ENCODE peak calls at places on chromosome 21, in six cellular contexts. One of them, this sample, is unnamed.

GRCh38 chr21:17495680-17496079 is 17.2 kb upstream of the CXADR start:
- DNase-seq in SK-N-SH: no peak
- DNase-seq in GM23248: no peak
- DNase-seq in PC-3: no peak
- DNase-seq in hepatocyte: no peak
- DNase-seq in GM23338: no peak
- DNase-seq in this sample: peak; percentile 47

GRCh38 chr21:19864456-19864855 is 1133.8 kb upstream of the NCAM2 start:
- DNase-seq in SK-N-SH: no peak
- DNase-seq in GM23248: no peak
- DNase-seq in PC-3: no peak
- DNase-seq in hepatocyte: no peak
- DNase-seq in GM23338: no peak
- DNase-seq in this sample: no peak

GRCh38 chr21:15517394-15517793 is 212.4 kb upstream of the USP25 start:
- DNase-seq in SK-N-SH: no peak
- DNase-seq in GM23248: no peak
- DNase-seq in PC-3: no peak
- DNase-seq in hepatocyte: no peak
- DNase-seq in GM23338: no peak
- DNase-seq in this sample: no peak

GRCh38 chr21:35401476-35401875 is 352.4 kb upstream of the RUNX1 start:
- DNase-seq in SK-N-SH: no peak
- DNase-seq in GM23248: peak; percentile 34
- DNase-seq in PC-3: peak; percentile 33
- DNase-seq in hepatocyte: no peak
- DNase-seq in GM23338: no peak
- DNase-seq in this sample: no peak

GRCh38 chr21:16709866-16710550 is 802.8 kb upstream of the CXADR start:
- DNase-seq in SK-N-SH: no peak
- DNase-seq in GM23248: peak; percentile 86
- DNase-seq in PC-3: no peak
- DNase-seq in hepatocyte: no peak
- DNase-seq in GM23338: peak; percentile 30
- DNase-seq in this sample: peak; percentile 15

GRCh38 chr21:30436986-30437385 is 3.1 kb upstream of the KRTAP15-1 start:
- DNase-seq in SK-N-SH: no peak
- DNase-seq in GM23248: no peak
- DNase-seq in PC-3: peak; percentile 13
- DNase-seq in hepatocyte: no peak
- DNase-seq in GM23338: no peak
- DNase-seq in this sample: no peak

GRCh38 chr21:22476726-22477646 is 1478.8 kb downstream of the NCAM2 start:
- DNase-seq in SK-N-SH: no peak
- DNase-seq in GM23248: no peak
- DNase-seq in PC-3: no peak
- DNase-seq in hepatocyte: no peak
- DNase-seq in GM23338: peak; percentile 20
- DNase-seq in this sample: no peak

GRCh38 chr21:44057960-44058651 is 46.0 kb downstream of the TRAPPC10 start:
- DNase-seq in SK-N-SH: no peak
- DNase-seq in GM23248: no peak
- DNase-seq in PC-3: no peak
- DNase-seq in hepatocyte: no peak
- DNase-seq in GM23338: no peak
- DNase-seq in this sample: no peak

GRCh38 chr21:30962013-30962412 is 76.3 kb downstream of the KRTAP19-8 start:
- DNase-seq in SK-N-SH: no peak
- DNase-seq in GM23248: no peak
- DNase-seq in PC-3: peak; percentile 31
- DNase-seq in hepatocyte: no peak
- DNase-seq in GM23338: peak; percentile 51
- DNase-seq in this sample: peak; percentile 15

GRCh38 chr21:37009740-37010341 is 3.3 kb downstream of the RIPPLY3 start:
- DNase-seq in SK-N-SH: peak; percentile 91
- DNase-seq in GM23248: peak; percentile 88
- DNase-seq in PC-3: peak; percentile 93
- DNase-seq in hepatocyte: peak; percentile 91
- DNase-seq in GM23338: peak; percentile 94
- DNase-seq in this sample: peak; percentile 92

GRCh38 chr21:37742532-37742931 is 173.7 kb downstream of the KCNJ6 start:
- DNase-seq in SK-N-SH: no peak
- DNase-seq in GM23248: peak; percentile 62
- DNase-seq in PC-3: no peak
- DNase-seq in hepatocyte: no peak
- DNase-seq in GM23338: no peak
- DNase-seq in this sample: no peak

GRCh38 chr21:28789571-28789970 is 203.1 kb downstream of the LTN1 start:
- DNase-seq in SK-N-SH: peak; percentile 22
- DNase-seq in GM23248: no peak
- DNase-seq in PC-3: no peak
- DNase-seq in hepatocyte: no peak
- DNase-seq in GM23338: no peak
- DNase-seq in this sample: no peak

DNA sequence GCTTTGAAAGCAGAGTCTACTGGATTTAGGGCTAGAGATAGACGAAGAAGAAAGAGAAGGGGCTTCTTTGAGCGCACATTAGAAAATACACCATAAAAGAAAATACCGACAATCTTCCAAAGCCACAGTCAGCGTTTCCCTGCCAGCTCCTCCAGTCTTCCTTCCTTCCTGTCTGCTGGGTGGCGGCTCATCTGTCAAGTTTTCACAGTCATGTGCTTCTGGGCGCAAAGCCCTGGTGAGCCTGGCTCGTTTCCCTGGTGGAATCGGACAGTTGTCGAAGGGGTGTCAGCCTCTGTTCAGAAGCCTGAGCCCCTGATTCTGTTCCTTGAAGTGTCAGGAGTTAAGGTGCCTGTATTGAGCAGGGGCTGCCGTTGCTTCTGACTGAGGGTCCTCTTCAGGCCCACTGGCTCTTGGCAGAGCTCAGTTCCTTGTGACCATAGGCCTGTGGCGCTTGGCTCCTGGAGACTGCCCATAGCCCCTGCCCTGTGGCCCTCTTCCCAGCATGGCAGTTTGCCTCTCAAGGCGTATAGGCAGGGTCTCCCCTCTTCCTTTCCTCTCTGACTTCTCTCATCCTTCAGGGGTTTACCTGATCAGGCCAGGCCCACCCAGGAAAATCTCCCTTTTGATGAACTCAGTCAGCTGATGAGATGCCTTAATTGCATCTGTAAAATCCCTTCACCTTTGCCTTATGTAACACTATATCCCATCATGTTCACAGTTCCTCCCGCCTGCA is 58.6 kb downstream of the ADARB1 start:
- DNase-seq in SK-N-SH: no peak
- DNase-seq in GM23248: peak; percentile 70
- DNase-seq in PC-3: no peak
- DNase-seq in hepatocyte: no peak
- DNase-seq in GM23338: no peak
- DNase-seq in this sample: no peak
- TF ChIP-seq EZH2phosphoT487 in SK-N-SH: no peak
- TF ChIP-seq EZH2phosphoT487 in GM23248: no peak
- TF ChIP-seq EZH2phosphoT487 in PC-3: no peak
- TF ChIP-seq EZH2phosphoT487 in hepatocyte: no peak
- TF ChIP-seq EZH2phosphoT487 in GM23338: no peak
- TF ChIP-seq EZH2phosphoT487 in this sample: no peak

GRCh38 chr21:45439901-45440461 is 35.0 kb downstream of the COL18A1 start:
- DNase-seq in SK-N-SH: no peak
- DNase-seq in GM23248: no peak
- DNase-seq in PC-3: no peak
- DNase-seq in hepatocyte: no peak
- DNase-seq in GM23338: no peak
- DNase-seq in this sample: no peak

GRCh38 chr21:45441431-45442255 is 36.7 kb downstream of the COL18A1 start:
- DNase-seq in SK-N-SH: no peak
- DNase-seq in GM23248: no peak
- DNase-seq in PC-3: no peak
- DNase-seq in hepatocyte: no peak
- DNase-seq in GM23338: no peak
- DNase-seq in this sample: no peak

GRCh38 chr21:45440736-45441350 is 35.9 kb downstream of the COL18A1 start:
- DNase-seq in SK-N-SH: no peak
- DNase-seq in GM23248: no peak
- DNase-seq in PC-3: no peak
- DNase-seq in hepatocyte: no peak
- DNase-seq in GM23338: no peak
- DNase-seq in this sample: no peak

GRCh38 chr21:45438391-45439145 is 33.6 kb downstream of the COL18A1 start:
- DNase-seq in SK-N-SH: no peak
- DNase-seq in GM23248: no peak
- DNase-seq in PC-3: no peak
- DNase-seq in hepatocyte: no peak
- DNase-seq in GM23338: no peak
- DNase-seq in this sample: no peak

GRCh38 chr21:45439171-45439872 is 34.4 kb downstream of the COL18A1 start:
- DNase-seq in SK-N-SH: peak; percentile 95
- DNase-seq in GM23248: peak; percentile 86
- DNase-seq in PC-3: peak; percentile 90
- DNase-seq in hepatocyte: peak; percentile 88
- DNase-seq in GM23338: peak; percentile 90
- DNase-seq in this sample: peak; percentile 84
- H3K27ac ChIP-seq in SK-N-SH: peak overlapping the region; percentile 32
- H3K27ac ChIP-seq in GM23248: peak overlapping the region; percentile 59
- H3K27ac ChIP-seq in PC-3: peak overlapping the region; percentile 44
- H3K27ac ChIP-seq in hepatocyte: peak overlapping the region; percentile 32
- H3K27ac ChIP-seq in GM23338: no peak overlapping the region
- H3K27ac ChIP-seq in this sample: no peak overlapping the region

GRCh38 chr21:41139951-41140350 is 28.0 kb upstream of the BACE2 start:
- DNase-seq in SK-N-SH: no peak
- DNase-seq in GM23248: no peak
- DNase-seq in PC-3: no peak
- DNase-seq in hepatocyte: no peak
- DNase-seq in GM23338: no peak
- DNase-seq in this sample: no peak

GRCh38 chr21:41138711-41139110 is 29.2 kb upstream of the BACE2 start:
- DNase-seq in SK-N-SH: no peak
- DNase-seq in GM23248: no peak
- DNase-seq in PC-3: no peak
- DNase-seq in hepatocyte: no peak
- DNase-seq in GM23338: no peak
- DNase-seq in this sample: no peak

GRCh38 chr21:41139275-41139674 is 28.7 kb upstream of the BACE2 start:
- DNase-seq in SK-N-SH: no peak
- DNase-seq in GM23248: no peak
- DNase-seq in PC-3: no peak
- DNase-seq in hepatocyte: no peak
- DNase-seq in GM23338: no peak
- DNase-seq in this sample: no peak

GRCh38 chr21:41142051-41142795 is 25.7 kb upstream of the BACE2 start:
- DNase-seq in SK-N-SH: no peak
- DNase-seq in GM23248: peak; percentile 90
- DNase-seq in PC-3: peak; percentile 86
- DNase-seq in hepatocyte: no peak
- DNase-seq in GM23338: peak; percentile 9
- DNase-seq in this sample: peak; percentile 21

GRCh38 chr21:41141031-41141457 is 26.9 kb upstream of the BACE2 start:
- DNase-seq in SK-N-SH: no peak
- DNase-seq in GM23248: peak; percentile 51
- DNase-seq in PC-3: peak; percentile 77
- DNase-seq in hepatocyte: no peak
- DNase-seq in GM23338: no peak
- DNase-seq in this sample: no peak
- TF ChIP-seq EZH2phosphoT487 in SK-N-SH: no peak
- TF ChIP-seq EZH2phosphoT487 in GM23248: no peak
- TF ChIP-seq EZH2phosphoT487 in PC-3: no peak
- TF ChIP-seq EZH2phosphoT487 in hepatocyte: no peak
- TF ChIP-seq EZH2phosphoT487 in GM23338: no peak
- TF ChIP-seq EZH2phosphoT487 in this sample: no peak

DNA sequence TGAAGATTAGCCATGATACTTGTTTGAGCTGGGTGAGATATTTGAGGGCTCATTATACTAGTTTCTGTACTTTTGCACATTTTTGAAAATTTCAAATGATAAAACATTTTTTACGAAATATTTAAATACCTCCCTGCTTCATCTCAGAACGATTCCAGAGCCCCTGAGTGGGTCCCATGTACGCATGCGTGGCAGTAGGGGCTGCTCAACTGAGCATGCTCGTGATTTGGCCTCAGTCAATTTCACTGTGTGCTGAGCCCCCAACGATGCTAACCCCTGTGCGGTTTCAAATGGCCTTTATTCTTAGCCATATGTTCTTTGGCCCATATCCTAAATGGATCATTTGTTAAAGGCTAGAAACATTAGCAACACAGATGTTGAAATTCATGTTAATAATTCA is 108.0 kb downstream of the MRPS6 start:
- DNase-seq in SK-N-SH: no peak
- DNase-seq in GM23248: no peak
- DNase-seq in PC-3: no peak
- DNase-seq in hepatocyte: no peak
- DNase-seq in GM23338: no peak
- DNase-seq in this sample: no peak
- H3K27ac ChIP-seq in SK-N-SH: no peak overlapping the region
- H3K27ac ChIP-seq in GM23248: no peak overlapping the region
- H3K27ac ChIP-seq in PC-3: no peak overlapping the region
- H3K27ac ChIP-seq in hepatocyte: no peak overlapping the region
- H3K27ac ChIP-seq in GM23338: no peak overlapping the region
- H3K27ac ChIP-seq in this sample: peak overlapping the region; percentile 23

GRCh38 chr21:42101246-42101645 is 30.1 kb downstream of the UMODL1 start:
- DNase-seq in SK-N-SH: no peak
- DNase-seq in GM23248: no peak
- DNase-seq in PC-3: no peak
- DNase-seq in hepatocyte: no peak
- DNase-seq in GM23338: no peak
- DNase-seq in this sample: no peak
- TF ChIP-seq EZH2phosphoT487 in SK-N-SH: no peak
- TF ChIP-seq EZH2phosphoT487 in GM23248: no peak
- TF ChIP-seq EZH2phosphoT487 in PC-3: no peak
- TF ChIP-seq EZH2phosphoT487 in hepatocyte: no peak
- TF ChIP-seq EZH2phosphoT487 in GM23338: no peak
- TF ChIP-seq EZH2phosphoT487 in this sample: no peak

This sample was measured in neural progenitor cell.